ENCODE peak calls at places on chromosome 20, in ten cellular contexts. Y, C, H, K, N, E, W, A, Z and X are unnamed samples.

GRCh38 chr20:1196634-1197033 is 6.6 kb upstream of the C20orf202 start:
- DNase-seq in C (no peak), W (no peak), H (no peak), K (no peak), Y (no peak), Z (no peak), N (no peak), E (no peak), A (no peak), X (no peak)

GRCh38 chr20:22586645-22587310 is 2.4 kb upstream of the FOXA2 start:
- DNase-seq in K (no peak), N (peak; percentile 49), H (no peak), Y (no peak), E (peak; percentile 51), Z (no peak), C (no peak), A (peak; percentile 83), W (peak; percentile 88), X (no peak)

GRCh38 chr20:60600036-60600435 is 641.8 kb downstream of the CDH26 start:
- DNase-seq in K (no peak), Y (no peak), W (no peak), E (no peak), A (no peak), C (no peak), H (no peak), Z (no peak), N (no peak), X (no peak)

GRCh38 chr20:57397004-57397692 is 6.0 kb downstream of the RBM38 start:
- DNase-seq in A (no peak), Z (no peak), N (no peak), W (no peak), Y (no peak), C (no peak), E (no peak), H (no peak), K (no peak), X (no peak)

GRCh38 chr20:12012241-12013222 is 94.8 kb downstream of the BTBD3 start:
- DNase-seq in H (no peak), W (peak; percentile 77), E (peak; percentile 69), K (peak; percentile 74), N (peak; percentile 70), A (peak; percentile 73), C (peak; percentile 61), Y (peak; percentile 52), Z (no peak), X (peak; percentile 38)

GRCh38 chr20:57380081-57380750 is 11.0 kb upstream of the RBM38 start:
- DNase-seq in C (no peak), N (no peak), A (no peak), H (no peak), W (no peak), E (no peak), Y (no peak), Z (no peak), K (no peak), X (no peak)

GRCh38 chr20:4613184-4613583 is 108.5 kb upstream of the PRND start:
- DNase-seq in E (no peak), Y (no peak), K (no peak), Z (no peak), H (no peak), N (peak; percentile 74), C (no peak), A (no peak), W (no peak), X (no peak)

GRCh38 chr20:10686356-10687169 is 12.8 kb upstream of the JAG1 start:
- DNase-seq in Z (no peak), A (no peak), E (no peak), W (no peak), Y (no peak), N (no peak), H (no peak), C (no peak), K (no peak), X (no peak)

GRCh38 chr20:6698056-6698455 is 69.4 kb upstream of the BMP2 start:
- DNase-seq in W (no peak), E (peak; percentile 68), H (no peak), K (no peak), N (peak; percentile 95), C (no peak), A (no peak), Y (no peak), Z (no peak), X (no peak)

GRCh38 chr20:1086273-1087213 is 31.9 kb upstream of the PSMF1 start:
- DNase-seq in N (no peak), E (no peak), K (no peak), C (no peak), Z (no peak), A (no peak), Y (no peak), H (no peak), W (no peak), X (no peak)

GRCh38 chr20:63439866-63440265 is 32.6 kb downstream of the KCNQ2 start:
- DNase-seq in N (no peak), H (no peak), E (no peak), W (no peak), Y (no peak), C (no peak), Z (no peak), A (no peak), K (no peak), X (no peak)

GRCh38 chr20:63443606-63444395 is 28.7 kb downstream of the KCNQ2 start:
- DNase-seq in H (no peak), K (no peak), N (no peak), A (no peak), E (no peak), Y (no peak), Z (no peak), W (no peak), C (no peak), X (no peak)

GRCh38 chr20:63440366-63440955 is 32.0 kb downstream of the KCNQ2 start:
- DNase-seq in E (no peak), N (no peak), Z (no peak), H (no peak), Y (no peak), W (no peak), A (no peak), K (no peak), C (no peak), X (no peak)

GRCh38 chr20:63441136-63441776 is 31.2 kb downstream of the KCNQ2 start:
- DNase-seq in E (no peak), Z (peak; percentile 18), A (no peak), H (no peak), Y (no peak), W (no peak), K (no peak), N (no peak), C (no peak), X (no peak)

DNA sequence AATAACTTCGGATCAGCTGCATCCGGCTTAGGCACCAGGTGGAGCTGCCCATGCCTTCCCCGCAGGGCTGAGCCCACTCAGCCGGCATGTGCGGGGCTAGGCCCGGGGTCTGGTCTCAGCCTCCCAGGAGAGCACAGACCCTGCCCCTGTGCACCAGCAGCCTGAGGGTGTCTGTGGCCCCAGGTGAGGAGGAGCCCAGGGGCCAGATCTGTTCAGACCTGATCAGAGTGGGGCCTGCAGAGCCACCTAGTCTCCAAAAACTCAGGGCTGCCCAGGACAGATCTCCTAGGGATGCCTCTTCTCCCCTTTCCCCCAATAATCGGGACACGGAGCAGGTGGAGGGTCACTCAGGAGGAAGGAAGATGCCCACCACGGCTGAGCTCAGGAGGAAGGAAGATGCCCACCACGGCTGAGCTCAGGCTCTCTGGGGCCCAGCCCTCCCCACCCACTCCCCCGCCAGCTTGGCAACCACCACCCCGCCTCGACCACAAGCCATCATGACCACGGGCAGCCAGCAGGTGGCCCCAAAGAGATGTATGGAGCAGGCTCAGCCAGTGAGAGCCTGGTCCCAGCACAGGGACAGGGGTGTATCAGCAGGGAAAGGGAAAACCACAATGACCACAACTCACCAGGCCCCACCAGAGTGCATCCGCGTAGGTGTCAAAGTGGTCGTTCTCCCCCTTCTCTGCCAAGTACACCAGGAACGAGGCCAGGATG is 30.5 kb downstream of the KCNQ2 start:
- DNase-seq in A (peak; percentile 43), Z (peak; percentile 37), C (peak; percentile 72), N (peak; percentile 7), E (peak; percentile 87), W (peak; percentile 73), Y (peak; percentile 17), H (no peak), K (peak; percentile 33), X (no peak)
- TF ChIP-seq CTCF in A (peak; percentile 36), Z (no peak), C (no peak), N (peak; percentile 17), E (peak; percentile 54), W (no peak), Y (peak; percentile 27), H (no peak), K (peak; percentile 31), X (no peak)

GRCh38 chr20:36501367-36502006 is 39.8 kb upstream of the MYL9 start:
- DNase-seq in E (no peak), H (no peak), K (no peak), A (no peak), C (no peak), N (no peak), Y (no peak), Z (no peak), W (no peak), X (no peak)

GRCh38 chr20:36506253-36506652 is 35.1 kb upstream of the MYL9 start:
- DNase-seq in K (peak; percentile 27), C (no peak), Y (no peak), E (peak; percentile 22), A (no peak), W (no peak), H (no peak), Z (no peak), N (no peak), X (no peak)

GRCh38 chr20:36499723-36500501 is 41.4 kb upstream of the MYL9 start:
- DNase-seq in Z (no peak), C (no peak), A (no peak), K (no peak), N (no peak), Y (peak; percentile 13), W (no peak), H (no peak), E (no peak), X (no peak)

GRCh38 chr20:36507746-36508145 is 33.6 kb upstream of the MYL9 start:
- DNase-seq in Z (no peak), K (no peak), N (peak; percentile 46), W (no peak), Y (no peak), H (no peak), C (no peak), E (no peak), A (no peak), X (no peak)

GRCh38 chr20:36504295-36504694 is 37.0 kb upstream of the MYL9 start:
- DNase-seq in E (no peak), A (no peak), Z (no peak), H (no peak), K (no peak), Y (no peak), N (no peak), C (no peak), W (no peak), X (no peak)
- TF ChIP-seq CTCF in E (no peak), A (no peak), Z (no peak), H (no peak), K (no peak), Y (no peak), N (no peak), C (peak; percentile 25), W (no peak), X (peak; percentile 12)

GRCh38 chr20:2402271-2402980 is 21.7 kb downstream of the TGM6 start:
- DNase-seq in Y (peak; percentile 51), H (no peak), A (no peak), C (no peak), K (peak; percentile 73), W (peak; percentile 44), N (peak; percentile 89), Z (no peak), E (peak; percentile 16), X (peak; percentile 23)
- TF ChIP-seq CTCF in Y (peak; percentile 44), H (no peak), A (peak; percentile 26), C (peak; percentile 8), K (peak; percentile 63), W (no peak), N (peak; percentile 66), Z (no peak), E (no peak), X (peak; percentile 25)

GRCh38 chr20:14198416-14198815 is 139.0 kb downstream of the FLRT3 start:
- DNase-seq in Y (no peak), W (no peak), Z (no peak), C (no peak), A (no peak), E (no peak), K (no peak), N (no peak), H (no peak), X (no peak)
- TF ChIP-seq CTCF in Y (no peak), W (no peak), Z (no peak), C (no peak), A (no peak), E (no peak), K (no peak), N (no peak), H (no peak), X (no peak)